ENCODE peak calls at places on chromosome 4, in eight cellular contexts. P, T, Z, H, D, R, S and K are unnamed samples.

GRCh38 chr4:140654516-140654855 is 85.7 kb upstream of the UCP1 start:
- DNase-seq in P (no peak), T (no peak), Z (no peak), H (no peak), D (no peak), R (no peak), S (no peak), K (no peak)

GRCh38 chr4:8248091-8248490 is 21.5 kb upstream of the HTRA3 start:
- DNase-seq in P (no peak), T (no peak), Z (no peak), H (peak), D (no peak), R (no peak), S (no peak), K (no peak)

GRCh38 chr4:16745009-16745408 is 153.4 kb downstream of the LDB2 start:
- DNase-seq in P (peak), T (no peak), Z (peak), H (no peak), D (no peak), R (no peak), S (no peak), K (no peak)

GRCh38 chr4:121070696-121071639 is 1.4 kb downstream of the NDNF start:
- DNase-seq in P (peak), T (peak), Z (no peak), H (peak), D (peak), R (no peak), S (peak), K (no peak)

GRCh38 chr4:74793757-74794340 is 474 bp downstream of the BTC start:
- DNase-seq in P (peak), T (peak), Z (peak), H (peak), D (no peak), R (no peak), S (peak), K (no peak)

GRCh38 chr4:150725957-150726523 is 144.1 kb downstream of the MAB21L2 start:
- DNase-seq in P (no peak), T (no peak), Z (no peak), H (no peak), D (no peak), R (no peak), S (no peak), K (no peak)

GRCh38 chr4:17511041-17511949 is 595 bp downstream of the QDPR start:
- DNase-seq in P (peak), T (peak), Z (peak), H (peak), D (peak), R (no peak), S (peak), K (peak)

GRCh38 chr4:29853843-29854242 is 866.3 kb upstream of the PCDH7 start:
- DNase-seq in P (no peak), T (no peak), Z (no peak), H (no peak), D (no peak), R (no peak), S (no peak), K (no peak)

GRCh38 chr4:171785392-171785791 is 27.8 kb upstream of the GALNTL6 start:
- DNase-seq in P (no peak), T (no peak), Z (no peak), H (no peak), D (no peak), R (no peak), S (no peak), K (no peak)

GRCh38 chr4:67371563-67371962 is 173.7 kb downstream of the CENPC start:
- DNase-seq in P (no peak), T (no peak), Z (no peak), H (no peak), D (no peak), R (no peak), S (no peak), K (no peak)

GRCh38 chr4:147802346-147802745 is 70.5 kb downstream of the ARHGAP10 start:
- DNase-seq in P (no peak), T (no peak), Z (no peak), H (no peak), D (no peak), R (no peak), S (no peak), K (no peak)

GRCh38 chr4:159495515-159496236 is 392.8 kb downstream of the RAPGEF2 start:
- DNase-seq in P (no peak), T (no peak), Z (no peak), H (no peak), D (no peak), R (no peak), S (no peak), K (no peak)

GRCh38 chr4:159498371-159499115 is 395.7 kb downstream of the RAPGEF2 start:
- DNase-seq in P (no peak), T (no peak), Z (no peak), H (no peak), D (no peak), R (no peak), S (peak), K (no peak)

GRCh38 chr4:159497961-159498360 is 395.1 kb downstream of the RAPGEF2 start:
- DNase-seq in P (no peak), T (no peak), Z (no peak), H (no peak), D (no peak), R (no peak), S (no peak), K (no peak)

GRCh38 chr4:159496248-159496647 is 393.4 kb downstream of the RAPGEF2 start:
- DNase-seq in P (no peak), T (no peak), Z (no peak), H (no peak), D (no peak), R (no peak), S (no peak), K (no peak)
- TF ChIP-seq POLR2A in P (no peak), T (no peak), Z (no peak), H (no peak), D (no peak), R (no peak), S (no peak), K (no peak)

DNA sequence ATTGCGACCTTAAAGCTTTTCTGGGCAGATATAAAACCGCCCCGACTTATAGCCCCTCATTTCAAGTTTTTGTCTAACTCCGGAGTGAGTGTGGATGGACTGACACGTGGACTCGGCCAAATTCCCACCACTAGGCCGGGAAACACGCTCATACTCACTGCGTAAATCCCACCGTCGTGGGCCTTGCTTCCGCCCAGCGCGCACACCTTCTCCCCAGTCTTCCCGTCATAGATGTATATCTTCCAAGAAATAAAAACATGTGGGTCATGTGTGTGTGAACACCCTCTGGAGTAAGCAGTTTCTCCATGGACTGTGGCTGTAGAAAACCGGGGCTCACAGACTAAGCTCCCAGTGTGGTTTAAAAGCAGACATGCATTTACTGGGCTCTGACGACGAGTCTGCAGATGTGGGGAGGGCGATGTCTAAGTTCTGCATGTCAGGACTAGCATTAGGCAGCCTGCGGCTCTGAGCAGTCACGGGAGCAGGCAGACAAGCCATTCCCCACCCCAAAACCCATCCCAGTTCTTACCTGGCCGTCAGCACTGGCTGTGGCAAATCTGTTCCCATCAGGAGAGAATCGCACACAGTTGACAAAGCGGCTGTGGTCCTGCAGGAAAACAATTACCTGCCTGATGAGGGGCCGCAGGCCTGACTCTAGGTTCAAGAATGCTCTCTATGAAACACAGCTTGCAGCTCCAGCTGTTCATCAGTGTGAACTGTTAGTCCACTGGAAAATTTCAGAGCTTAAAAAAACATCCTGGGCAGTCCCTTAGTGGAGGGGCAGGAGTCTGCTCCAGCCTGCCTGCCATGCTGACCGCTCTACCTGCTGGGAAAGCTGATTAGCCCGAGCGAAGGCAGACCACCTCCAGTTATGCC is 28.2 kb downstream of the WDR1 start:
- DNase-seq in P (no peak), T (no peak), Z (no peak), H (no peak), D (no peak), R (no peak), S (no peak), K (no peak)
- TF ChIP-seq POLR2A in P (no peak), T (no peak), Z (no peak), H (no peak), D (no peak), R (peak), S (no peak), K (no peak)

GRCh38 chr4:40749717-40750460 is at the start of gene NSUN7:
- DNase-seq in P (peak), T (peak), Z (peak), H (peak), D (no peak), R (peak), S (peak), K (no peak)
- TF ChIP-seq POLR2A in P (no peak), T (no peak), Z (no peak), H (no peak), D (no peak), R (no peak), S (peak), K (no peak)

DNA sequence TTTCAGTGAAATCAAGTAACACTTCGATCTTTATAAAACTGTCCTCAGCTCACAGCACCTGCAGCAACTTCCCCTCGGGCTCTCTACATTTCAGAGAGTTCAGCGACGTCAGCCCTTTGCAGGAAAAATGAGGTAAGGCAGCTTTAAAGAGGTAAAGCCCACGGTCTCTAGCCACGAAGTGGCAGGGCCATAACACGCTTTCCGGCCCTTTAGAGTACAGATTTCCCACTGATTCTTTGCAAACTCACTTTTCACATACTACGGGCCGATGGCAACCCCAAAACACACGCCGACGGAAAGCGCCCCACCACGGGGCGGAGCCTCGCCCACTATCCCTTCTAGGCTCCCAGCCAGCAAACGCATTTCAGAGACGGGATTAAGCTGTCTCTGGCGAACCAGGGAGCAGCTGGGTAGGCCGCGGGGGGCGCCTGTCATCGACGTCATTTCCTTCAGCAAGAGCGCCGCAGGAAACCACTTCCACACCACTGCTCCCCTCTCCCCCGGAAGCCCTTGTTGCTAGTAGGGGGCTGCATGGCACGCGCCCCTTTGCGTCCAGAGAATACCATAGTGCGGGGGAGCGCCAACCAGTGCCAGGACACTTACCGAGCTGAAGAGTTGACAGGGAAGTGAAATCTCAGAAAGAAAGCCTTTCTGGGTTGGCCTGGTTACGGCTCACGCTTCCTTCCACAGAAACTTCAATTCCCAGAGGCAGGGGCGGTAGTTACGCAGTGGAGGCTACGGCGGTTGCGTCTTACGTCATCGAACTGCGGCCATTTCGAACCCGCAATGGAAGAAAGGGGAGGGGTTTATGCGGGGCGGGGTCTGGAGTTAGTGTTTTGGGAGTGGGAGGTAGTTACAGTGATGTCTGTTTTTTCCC is at the start of gene TRMT10A:
- DNase-seq in P (peak), T (peak), Z (peak), H (peak), D (peak), R (peak), S (peak), K (peak)
- TF ChIP-seq POLR2A in P (peak), T (peak), Z (peak), H (peak), D (no peak), R (peak), S (peak), K (no peak)

GRCh38 chr4:39044364-39044946 is 12.2 kb upstream of the TMEM156 start:
- DNase-seq in P (peak), T (peak), Z (peak), H (peak), D (peak), R (peak), S (peak), K (peak)
- TF ChIP-seq POLR2A in P (no peak), T (no peak), Z (peak), H (no peak), D (no peak), R (peak), S (peak), K (no peak)